ENCODE peak calls at places on chromosomes 12 and 14, in eight cellular contexts. R, S, U, Z, L, A, G and W are unnamed samples.

GRCh38 chr12:70711831-70712230 is 74.6 kb upstream of the PTPRB start:
- DNase-seq in R (no peak), L (no peak), S (no peak), A (no peak), U (no peak), Z (no peak), G (no peak), W (no peak)

GRCh38 chr12:53171725-53172329 is 8.7 kb upstream of the ZNF740 start:
- DNase-seq in L (peak), R (no peak), S (no peak), A (no peak), G (no peak), Z (peak), U (no peak), W (no peak)

GRCh38 chr12:124527861-124528561 is 39.4 kb downstream of the NCOR2 start:
- DNase-seq in S (no peak), R (no peak), U (no peak), L (no peak), G (no peak), A (no peak), Z (peak), W (no peak)

GRCh38 chr14:65600742-65601141 is 188.2 kb downstream of the FUT8 start:
- DNase-seq in A (no peak), U (no peak), G (no peak), L (no peak), Z (no peak), S (no peak), R (no peak), W (no peak)

GRCh38 chr14:68813318-68813838 is 20.5 kb upstream of the ZFP36L1 start:
- DNase-seq in U (no peak), R (no peak), S (no peak), Z (no peak), A (peak), L (no peak), G (no peak), W (no peak)

GRCh38 chr12:72075401-72075800 is 136.8 kb downstream of the TPH2 start:
- DNase-seq in L (no peak), R (no peak), U (no peak), Z (no peak), G (no peak), S (no peak), A (no peak), W (peak)

GRCh38 chr12:52323416-52324067 is 2.3 kb upstream of the KRT83 start:
- DNase-seq in L (no peak), A (no peak), U (no peak), G (no peak), Z (no peak), R (no peak), S (no peak), W (no peak)

GRCh38 chr14:102472815-102473158 is 36.8 kb downstream of the ANKRD9 start:
- DNase-seq in Z (no peak), L (no peak), S (no peak), A (no peak), R (no peak), G (no peak), U (no peak), W (no peak)

GRCh38 chr12:57869919-57870318 is 23.4 kb upstream of the CTDSP2 start:
- DNase-seq in S (no peak), G (no peak), Z (no peak), U (no peak), L (no peak), A (no peak), R (no peak), W (no peak)

GRCh38 chr12:94187351-94187750 is 39.0 kb downstream of the PLXNC1 start:
- DNase-seq in G (no peak), L (no peak), Z (peak), S (no peak), U (no peak), R (no peak), A (no peak), W (no peak)

GRCh38 chr14:76245097-76245496 is 93.4 kb downstream of the GPATCH2L start:
- DNase-seq in L (peak), S (no peak), Z (peak), G (no peak), U (no peak), A (no peak), R (no peak), W (no peak)

GRCh38 chr14:77485901-77486678 is 12.5 kb downstream of the ISM2 start:
- DNase-seq in S (no peak), L (peak), G (no peak), Z (peak), U (peak), R (no peak), A (no peak), W (no peak)

GRCh38 chr12:80195143-80195726 is 95.9 kb downstream of the OTOGL start:
- DNase-seq in S (no peak), G (no peak), A (no peak), R (peak), L (peak), U (peak), Z (peak), W (peak)

GRCh38 chr12:77163068-77163810 is 97.9 kb upstream of the E2F7 start:
- DNase-seq in G (no peak), L (no peak), S (no peak), Z (no peak), U (no peak), R (no peak), A (no peak), W (no peak)

GRCh38 chr12:131177599-131177998 is 223.9 kb downstream of the ADGRD1 start:
- DNase-seq in G (no peak), U (no peak), L (no peak), Z (no peak), R (no peak), A (no peak), S (no peak), W (no peak)

GRCh38 chr12:131872154-131873046 is 22.0 kb upstream of the ULK1 start:
- DNase-seq in Z (peak), U (no peak), S (no peak), R (peak), L (peak), A (no peak), G (no peak), W (no peak)

GRCh38 chr14:36344211-36344610 is 23.8 kb upstream of the MBIP start:
- DNase-seq in L (no peak), S (no peak), G (no peak), Z (peak), A (no peak), U (no peak), R (no peak), W (no peak)

GRCh38 chr12:24748326-24748725 is 200.6 kb downstream of the BCAT1 start:
- DNase-seq in L (no peak), Z (no peak), G (no peak), U (no peak), R (no peak), A (no peak), S (no peak), W (no peak)

GRCh38 chr12:109952160-109952858 is 43.9 kb downstream of the GIT2 start:
- DNase-seq in Z (no peak), U (no peak), L (no peak), A (no peak), S (no peak), R (no peak), G (no peak), W (no peak)

GRCh38 chr12:88854260-88854659 is 274.0 kb upstream of the KITLG start:
- DNase-seq in L (peak), R (peak), S (no peak), U (peak), Z (peak), G (no peak), A (no peak), W (peak)

GRCh38 chr14:100051543-100051942 is 13.7 kb upstream of the EVL start:
- DNase-seq in L (no peak), U (no peak), Z (no peak), S (no peak), R (no peak), A (no peak), G (no peak), W (no peak)

GRCh38 chr12:34297126-34297789 is 275.0 kb downstream of the ALG10 start:
- DNase-seq in R (no peak), A (no peak), L (no peak), Z (no peak), G (no peak), S (no peak), U (no peak), W (no peak)

GRCh38 chr12:115998789-115999478 is 278.6 kb downstream of the MED13L start:
- DNase-seq in G (no peak), A (no peak), Z (peak), L (peak), R (no peak), S (no peak), U (no peak), W (no peak)

GRCh38 chr12:121523741-121524140 is 57.1 kb downstream of the KDM2B start:
- DNase-seq in U (no peak), S (no peak), G (no peak), Z (no peak), R (no peak), A (no peak), L (no peak), W (no peak)

GRCh38 chr12:107092669-107093546 is 441 bp downstream of the CRY1 start:
- DNase-seq in R (no peak), G (peak), S (peak), L (peak), A (peak), Z (peak), U (no peak), W (no peak)

GRCh38 chr14:74237441-74237840 is 1.8 kb upstream of the VSX2 start:
- DNase-seq in S (no peak), Z (no peak), A (no peak), U (no peak), R (no peak), G (no peak), L (no peak), W (no peak)

GRCh38 chr12:122866950-122867607 is 28.8 kb downstream of the VPS37B start:
- DNase-seq in S (no peak), U (no peak), Z (no peak), L (no peak), R (no peak), A (no peak), G (no peak), W (no peak)

GRCh38 chr12:122869207-122869973 is 26.5 kb downstream of the VPS37B start:
- DNase-seq in A (no peak), U (no peak), L (no peak), R (no peak), Z (no peak), G (no peak), S (no peak), W (no peak)

GRCh38 chr12:122868471-122869177 is 27.3 kb downstream of the VPS37B start:
- DNase-seq in Z (no peak), L (no peak), S (no peak), U (no peak), G (no peak), A (no peak), R (no peak), W (no peak)

GRCh38 chr12:122866379-122866778 is 29.5 kb downstream of the VPS37B start:
- DNase-seq in S (no peak), G (no peak), L (no peak), R (no peak), Z (no peak), U (no peak), A (no peak), W (no peak)

DNA sequence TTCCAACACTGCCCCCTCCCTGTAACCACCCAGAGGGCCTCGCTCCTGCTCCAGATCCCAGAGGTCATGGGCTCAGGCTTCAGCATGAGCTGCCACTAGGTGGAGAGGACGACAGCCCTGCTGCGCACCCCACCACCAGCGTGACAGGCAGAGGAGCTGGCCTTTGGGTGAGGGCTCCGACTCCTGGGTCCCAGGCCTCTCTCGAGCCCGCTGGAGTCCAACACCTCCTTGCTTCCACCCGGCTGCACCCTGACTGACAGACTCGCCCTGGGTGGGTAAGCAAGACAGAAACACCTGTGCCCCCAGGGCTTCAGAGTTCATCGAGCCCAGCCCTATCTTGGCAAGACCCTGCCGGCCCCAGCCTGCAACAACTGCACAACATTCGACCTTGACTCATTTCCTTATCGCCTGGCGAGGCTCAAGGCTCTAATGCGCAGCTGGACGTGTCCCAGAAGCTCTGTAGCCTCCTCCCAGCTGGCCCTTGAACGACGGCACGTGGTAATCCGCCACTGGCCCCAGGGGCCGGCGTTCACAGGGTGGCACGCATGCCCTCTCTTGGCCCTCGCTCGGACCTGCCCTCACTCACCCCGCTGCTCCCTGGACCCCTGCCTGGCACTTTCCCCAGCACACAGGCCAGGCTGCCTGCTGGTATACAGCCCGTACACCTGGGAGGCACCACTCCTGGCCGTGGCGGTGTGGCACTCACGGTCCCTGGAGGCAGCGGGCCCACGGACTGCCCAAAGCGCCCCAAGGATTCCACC is 28.0 kb downstream of the VPS37B start:
- DNase-seq in L (peak), R (no peak), A (no peak), Z (no peak), G (no peak), U (no peak), S (no peak), W (no peak)
- TF ChIP-seq CTCF in L (peak), R (no peak), A (no peak), Z (peak), G (peak), U (no peak), S (no peak), W (peak)

GRCh38 chr12:45309826-45310626 is 94.1 kb downstream of the ANO6 start:
- DNase-seq in L (no peak), G (no peak), R (peak), S (no peak), A (no peak), U (no peak), Z (peak), W (no peak)
- H3K4me3 ChIP-seq in L (no peak), G (no peak), R (no peak), S (no peak), A (no peak), U (no peak), Z (no peak), W (no peak)

GRCh38 chr14:38208825-38209562 is 1.3 kb downstream of the SSTR1 start:
- DNase-seq in S (no peak), L (no peak), A (peak), U (no peak), Z (peak), G (no peak), R (peak), W (no peak)
- TF ChIP-seq CTCF in S (no peak), L (no peak), A (no peak), U (peak), Z (peak), G (no peak), R (peak), W (peak)

GRCh38 chr12:11204173-11204572 is 17.4 kb upstream of the TAS2R42 start:
- DNase-seq in G (no peak), S (no peak), L (no peak), A (no peak), U (no peak), R (no peak), Z (no peak), W (no peak)

GRCh38 chr12:11209098-11209497 is 22.4 kb upstream of the TAS2R42 start:
- DNase-seq in R (no peak), G (no peak), A (no peak), Z (no peak), U (no peak), L (no peak), S (no peak), W (no peak)
- H3K4me3 ChIP-seq in R (no peak), G (no peak), A (no peak), Z (no peak), U (no peak), L (no peak), S (no peak), W (no peak)

GRCh38 chr12:31815096-31815495 is 86.3 kb upstream of the AMN1 start:
- DNase-seq in G (no peak), A (no peak), U (no peak), S (no peak), L (no peak), R (no peak), Z (peak), W (no peak)

GRCh38 chr12:31818623-31819268 is 89.9 kb upstream of the AMN1 start:
- DNase-seq in A (no peak), R (no peak), G (no peak), S (no peak), L (no peak), U (no peak), Z (no peak), W (no peak)

GRCh38 chr12:31807773-31808097 is 78.9 kb upstream of the AMN1 start:
- DNase-seq in A (no peak), L (no peak), S (no peak), G (no peak), R (no peak), U (no peak), Z (no peak), W (no peak)

GRCh38 chr12:31817120-31817519 is 88.3 kb upstream of the AMN1 start:
- DNase-seq in G (no peak), S (no peak), Z (no peak), A (no peak), U (no peak), R (no peak), L (no peak), W (no peak)

GRCh38 chr12:31813305-31813704 is 84.5 kb upstream of the AMN1 start:
- DNase-seq in U (no peak), A (no peak), S (no peak), G (no peak), R (peak), Z (no peak), L (no peak), W (no peak)
- TF ChIP-seq CTCF in U (peak), A (no peak), S (no peak), G (no peak), R (peak), Z (peak), L (no peak), W (peak)

DNA sequence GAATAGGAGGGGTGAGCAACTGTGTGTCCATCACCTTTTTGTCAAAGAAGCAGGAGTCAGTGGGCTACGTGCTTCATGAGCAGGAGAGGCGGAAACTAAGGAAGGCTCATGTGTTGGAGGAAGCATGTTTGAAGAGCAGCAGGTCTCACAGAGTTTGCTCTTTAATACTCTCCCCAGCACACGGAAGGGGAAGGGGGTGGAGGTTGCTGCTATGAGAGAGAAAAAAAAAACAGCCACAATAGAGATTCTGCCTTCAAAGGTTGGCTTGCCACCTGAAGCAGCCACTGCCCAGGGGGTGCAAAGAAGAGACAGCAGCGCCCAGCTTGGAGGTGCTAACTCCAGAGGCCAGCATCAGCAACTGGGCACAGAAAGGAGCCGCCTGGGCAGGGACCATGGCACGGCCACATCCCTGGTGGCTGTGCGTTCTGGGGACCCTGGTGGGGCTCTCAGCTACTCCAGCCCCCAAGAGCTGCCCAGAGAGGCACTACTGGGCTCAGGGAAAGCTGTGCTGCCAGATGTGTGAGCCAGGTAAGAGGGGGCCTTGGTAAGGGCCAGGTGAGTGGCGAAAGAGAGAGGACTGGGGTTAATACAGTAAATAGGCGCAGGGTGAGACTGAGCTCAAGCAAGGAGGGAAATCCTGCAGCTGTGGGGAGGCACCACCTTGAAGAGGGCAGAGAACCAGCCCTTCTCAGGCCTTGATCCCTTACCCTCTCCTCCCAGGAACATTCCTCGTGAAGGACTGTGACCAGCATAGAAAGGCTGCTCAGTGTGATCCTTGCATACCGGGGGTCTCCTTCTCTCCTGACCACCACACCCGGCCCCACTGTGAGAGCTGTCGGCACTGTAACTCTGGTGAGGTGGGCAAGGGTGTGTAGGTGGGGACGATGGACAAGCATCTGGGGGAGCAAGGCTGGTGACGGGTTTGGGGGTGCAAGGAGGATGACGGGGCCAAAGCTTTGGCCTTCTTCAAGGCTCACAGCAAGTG is at the start of gene CD27:
- DNase-seq in A (no peak), U (no peak), Z (no peak), S (no peak), R (no peak), G (no peak), L (no peak), W (no peak)
- H3K4me3 ChIP-seq in A (no peak), U (no peak), Z (no peak), S (no peak), R (no peak), G (peak), L (no peak), W (no peak)